ENCODE peak calls at places on chromosomes 4 and X, in five cellular contexts. One of them, this sample, is unnamed.

GRCh38 chr4:169314906-169315305 is 44.1 kb upstream of the SH3RF1 start:
- DNase-seq in GM12865: no peak
- DNase-seq in A549: peak
- DNase-seq in cardiac fibroblast: peak
- DNase-seq in SJSA1: peak
- DNase-seq in this sample: no peak

GRCh38 chr4:149708513-149709175 is 107.0 kb downstream of the IQCM start:
- DNase-seq in GM12865: no peak
- DNase-seq in A549: no peak
- DNase-seq in cardiac fibroblast: peak
- DNase-seq in SJSA1: no peak
- DNase-seq in this sample: no peak

GRCh38 chr4:108544504-108544903 is 75.9 kb upstream of the RPL34 start:
- DNase-seq in GM12865: no peak
- DNase-seq in SJSA1: no peak
- DNase-seq in A549: no peak
- DNase-seq in cardiac fibroblast: peak
- DNase-seq in this sample: no peak

GRCh38 chrX:119145241-119145653 is 17.6 kb upstream of the KIAA1210 start:
- DNase-seq in GM12865: peak
- DNase-seq in cardiac fibroblast: peak
- DNase-seq in A549: peak
- DNase-seq in SJSA1: no peak
- DNase-seq in this sample: peak

GRCh38 chrX:2548731-2549423 is 48.1 kb upstream of the DHRSX start:
- DNase-seq in A549: no peak
- DNase-seq in GM12865: no peak
- DNase-seq in SJSA1: no peak
- DNase-seq in cardiac fibroblast: no peak
- DNase-seq in this sample: peak

GRCh38 chrX:12419591-12419990 is 281.3 kb downstream of the FRMPD4 start:
- DNase-seq in cardiac fibroblast: peak
- DNase-seq in GM12865: no peak
- DNase-seq in A549: no peak
- DNase-seq in SJSA1: no peak
- DNase-seq in this sample: no peak

GRCh38 chr4:63315651-63316050 is 1093.6 kb downstream of the TECRL start:
- DNase-seq in GM12865: no peak
- DNase-seq in A549: no peak
- DNase-seq in cardiac fibroblast: no peak
- DNase-seq in SJSA1: no peak
- DNase-seq in this sample: no peak

GRCh38 chr4:107292979-107293378 is 256.9 kb upstream of the DKK2 start:
- DNase-seq in cardiac fibroblast: no peak
- DNase-seq in GM12865: no peak
- DNase-seq in A549: no peak
- DNase-seq in SJSA1: no peak
- DNase-seq in this sample: no peak

GRCh38 chr4:137685357-137685756 is 153.1 kb upstream of the PCDH18 start:
- DNase-seq in cardiac fibroblast: no peak
- DNase-seq in GM12865: no peak
- DNase-seq in A549: no peak
- DNase-seq in SJSA1: no peak
- DNase-seq in this sample: no peak

GRCh38 chrX:132602701-132603100 is 113.9 kb upstream of the MBNL3 start:
- DNase-seq in A549: no peak
- DNase-seq in GM12865: no peak
- DNase-seq in SJSA1: no peak
- DNase-seq in cardiac fibroblast: no peak
- DNase-seq in this sample: no peak

GRCh38 chrX:114338870-114339269 is 245.0 kb upstream of the HTR2C start:
- DNase-seq in A549: no peak
- DNase-seq in GM12865: no peak
- DNase-seq in SJSA1: no peak
- DNase-seq in cardiac fibroblast: no peak
- DNase-seq in this sample: no peak

GRCh38 chr4:117225441-117225840 is 140.1 kb upstream of the TRAM1L1 start:
- DNase-seq in GM12865: no peak
- DNase-seq in A549: no peak
- DNase-seq in cardiac fibroblast: no peak
- DNase-seq in SJSA1: no peak
- DNase-seq in this sample: peak

GRCh38 chrX:135892781-135893180 is 463 bp downstream of the CT45A10 start:
- DNase-seq in A549: no peak
- DNase-seq in cardiac fibroblast: no peak
- DNase-seq in GM12865: no peak
- DNase-seq in SJSA1: no peak
- DNase-seq in this sample: no peak
- H3K4me3 ChIP-seq in A549: no peak
- H3K4me3 ChIP-seq in cardiac fibroblast: no peak
- H3K4me3 ChIP-seq in GM12865: no peak
- H3K4me3 ChIP-seq in SJSA1: no peak
- H3K4me3 ChIP-seq in this sample: no peak

DNA sequence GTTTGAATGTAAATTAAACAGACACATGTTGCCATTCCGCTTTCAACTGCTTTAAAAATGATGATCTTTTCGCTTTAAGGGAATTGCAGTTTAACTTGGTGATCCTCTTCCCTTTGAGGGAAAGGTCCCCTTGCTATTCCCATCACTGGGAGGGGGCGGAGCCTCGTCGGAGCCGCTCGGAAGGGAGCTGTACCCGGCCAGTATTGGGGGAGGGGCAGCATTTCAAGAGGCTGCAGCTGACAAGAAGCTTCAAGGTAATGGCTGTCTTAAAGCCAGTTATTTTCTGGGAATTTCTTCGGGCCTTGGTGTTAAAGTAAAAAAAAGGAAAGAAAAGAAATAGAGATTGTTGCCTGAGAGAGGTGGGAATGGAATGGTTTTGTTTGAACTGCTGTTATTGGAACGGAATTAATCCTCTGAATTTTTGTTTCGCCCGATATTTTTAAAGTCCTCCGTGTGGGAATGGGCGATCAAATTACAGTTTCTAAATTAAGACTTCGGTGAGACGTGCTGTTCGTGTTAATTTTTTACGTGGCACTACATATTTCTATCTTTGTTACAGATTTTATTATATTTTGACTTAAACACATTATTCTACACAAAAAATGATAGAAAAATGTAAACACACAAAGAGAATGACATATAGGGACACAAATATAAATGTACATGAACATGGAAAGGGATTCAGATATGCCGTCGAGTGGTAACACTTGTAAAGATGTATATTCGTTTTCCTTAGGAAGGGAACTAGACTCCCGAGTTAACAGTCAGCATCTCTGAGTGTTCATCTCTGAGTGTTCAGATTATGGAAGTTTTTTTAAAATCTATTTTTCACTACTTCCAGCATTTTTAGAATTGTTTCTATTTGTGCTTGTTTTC is 9.2 kb downstream of the PWWP3B start:
- DNase-seq in SJSA1: no peak
- DNase-seq in GM12865: no peak
- DNase-seq in A549: no peak
- DNase-seq in cardiac fibroblast: peak
- DNase-seq in this sample: peak
- H3K4me3 ChIP-seq in SJSA1: no peak
- H3K4me3 ChIP-seq in GM12865: no peak
- H3K4me3 ChIP-seq in A549: no peak
- H3K4me3 ChIP-seq in cardiac fibroblast: peak
- H3K4me3 ChIP-seq in this sample: no peak

GRCh38 chr4:7086384-7086783 is 18.5 kb upstream of the GRPEL1 start:
- DNase-seq in A549: no peak
- DNase-seq in SJSA1: no peak
- DNase-seq in GM12865: no peak
- DNase-seq in cardiac fibroblast: no peak
- DNase-seq in this sample: peak

GRCh38 chr4:7089211-7089964 is 21.5 kb upstream of the GRPEL1 start:
- DNase-seq in GM12865: no peak
- DNase-seq in A549: no peak
- DNase-seq in cardiac fibroblast: no peak
- DNase-seq in SJSA1: no peak
- DNase-seq in this sample: no peak

GRCh38 chr4:7087036-7087435 is 19.2 kb upstream of the GRPEL1 start:
- DNase-seq in A549: no peak
- DNase-seq in SJSA1: no peak
- DNase-seq in cardiac fibroblast: no peak
- DNase-seq in GM12865: no peak
- DNase-seq in this sample: no peak

GRCh38 chr4:7083597-7084563 is 16.0 kb upstream of the GRPEL1 start:
- DNase-seq in A549: no peak
- DNase-seq in cardiac fibroblast: no peak
- DNase-seq in SJSA1: no peak
- DNase-seq in GM12865: no peak
- DNase-seq in this sample: no peak
- H3K4me3 ChIP-seq in A549: peak
- H3K4me3 ChIP-seq in cardiac fibroblast: no peak
- H3K4me3 ChIP-seq in SJSA1: no peak
- H3K4me3 ChIP-seq in GM12865: no peak
- H3K4me3 ChIP-seq in this sample: no peak

DNA sequence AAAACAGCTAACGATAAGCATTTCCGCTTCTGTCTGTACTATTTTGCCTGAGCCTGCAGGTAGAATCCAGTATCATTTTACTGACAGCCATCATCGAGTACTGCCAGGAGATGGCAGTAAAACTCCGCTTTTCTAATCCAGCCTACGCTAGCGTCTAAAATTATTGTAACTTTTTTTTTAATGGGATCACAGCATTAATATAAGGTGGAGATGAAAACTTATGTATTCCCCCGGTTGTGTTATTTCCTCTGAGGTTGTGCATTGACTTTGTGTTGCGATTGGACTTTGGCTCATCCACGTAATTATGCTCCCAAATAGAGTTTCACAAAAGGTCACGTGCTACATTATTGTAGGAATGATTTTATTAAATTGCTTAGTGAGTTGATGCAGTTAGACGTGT is 248.1 kb downstream of the C4orf33 start:
- DNase-seq in cardiac fibroblast: peak
- DNase-seq in SJSA1: no peak
- DNase-seq in GM12865: peak
- DNase-seq in A549: peak
- DNase-seq in this sample: peak
- H3K4me3 ChIP-seq in cardiac fibroblast: no peak
- H3K4me3 ChIP-seq in SJSA1: no peak
- H3K4me3 ChIP-seq in GM12865: no peak
- H3K4me3 ChIP-seq in A549: no peak
- H3K4me3 ChIP-seq in this sample: no peak

GRCh38 chr4:6200922-6201362 is 593 bp upstream of the JAKMIP1 start:
- DNase-seq in cardiac fibroblast: no peak
- DNase-seq in GM12865: peak
- DNase-seq in SJSA1: no peak
- DNase-seq in A549: no peak
- DNase-seq in this sample: peak
- H3K4me3 ChIP-seq in cardiac fibroblast: no peak
- H3K4me3 ChIP-seq in GM12865: peak
- H3K4me3 ChIP-seq in SJSA1: no peak
- H3K4me3 ChIP-seq in A549: peak
- H3K4me3 ChIP-seq in this sample: peak